ENCODE peak calls at places on chromosomes 4 and X, in nine cellular contexts. One of them, this sample, is unnamed.

GRCh38 chr4:84648863-84649647 is 66.1 kb downstream of the CDS1 start:
- DNase-seq in bronchial epithelial cell: no peak
- DNase-seq in stimulated activated CD8-positive, alpha-beta memory T cell treated with anti-CD3 and anti-CD28 coated beads, Interleukin-7, amount 100 ng/mL, for 1 hour: no peak
- DNase-seq in iPS-NIHi11: no peak
- DNase-seq in Caco-2: no peak
- DNase-seq in COLO829: no peak
- DNase-seq in head of caudate nucleus: no peak
- DNase-seq in activated CD4-positive, CD25-positive, alpha-beta regulatory T cell treated with anti-CD3 and anti-CD28 coated beads, Interleukin-2, amount 50 U/mL, for 72 hours: no peak
- DNase-seq in Daoy: no peak
- DNase-seq in this sample: no peak

GRCh38 chr4:81214518-81215218 is 354 bp downstream of the PRKG2 start:
- DNase-seq in bronchial epithelial cell: no peak
- DNase-seq in stimulated activated CD8-positive, alpha-beta memory T cell treated with anti-CD3 and anti-CD28 coated beads, Interleukin-7, amount 100 ng/mL, for 1 hour: no peak
- DNase-seq in iPS-NIHi11: peak
- DNase-seq in Caco-2: no peak
- DNase-seq in COLO829: no peak
- DNase-seq in head of caudate nucleus: peak
- DNase-seq in activated CD4-positive, CD25-positive, alpha-beta regulatory T cell treated with anti-CD3 and anti-CD28 coated beads, Interleukin-2, amount 50 U/mL, for 72 hours: no peak
- DNase-seq in Daoy: peak
- DNase-seq in this sample: no peak

GRCh38 chrX:28880136-28880535 is 292.9 kb downstream of the IL1RAPL1 start:
- DNase-seq in bronchial epithelial cell: no peak
- DNase-seq in stimulated activated CD8-positive, alpha-beta memory T cell treated with anti-CD3 and anti-CD28 coated beads, Interleukin-7, amount 100 ng/mL, for 1 hour: no peak
- DNase-seq in iPS-NIHi11: no peak
- DNase-seq in Caco-2: no peak
- DNase-seq in COLO829: peak
- DNase-seq in head of caudate nucleus: no peak
- DNase-seq in activated CD4-positive, CD25-positive, alpha-beta regulatory T cell treated with anti-CD3 and anti-CD28 coated beads, Interleukin-2, amount 50 U/mL, for 72 hours: no peak
- DNase-seq in Daoy: no peak
- DNase-seq in this sample: no peak

GRCh38 chr4:152849350-152849749 is 69.6 kb downstream of the ARFIP1 start:
- DNase-seq in bronchial epithelial cell: peak
- DNase-seq in stimulated activated CD8-positive, alpha-beta memory T cell treated with anti-CD3 and anti-CD28 coated beads, Interleukin-7, amount 100 ng/mL, for 1 hour: no peak
- DNase-seq in iPS-NIHi11: no peak
- DNase-seq in Caco-2: no peak
- DNase-seq in COLO829: no peak
- DNase-seq in head of caudate nucleus: no peak
- DNase-seq in activated CD4-positive, CD25-positive, alpha-beta regulatory T cell treated with anti-CD3 and anti-CD28 coated beads, Interleukin-2, amount 50 U/mL, for 72 hours: no peak
- DNase-seq in Daoy: no peak
- DNase-seq in this sample: no peak

GRCh38 chrX:111505783-111506182 is 5.7 kb upstream of the SERTM2 start:
- DNase-seq in bronchial epithelial cell: no peak
- DNase-seq in stimulated activated CD8-positive, alpha-beta memory T cell treated with anti-CD3 and anti-CD28 coated beads, Interleukin-7, amount 100 ng/mL, for 1 hour: no peak
- DNase-seq in iPS-NIHi11: no peak
- DNase-seq in Caco-2: no peak
- DNase-seq in COLO829: no peak
- DNase-seq in head of caudate nucleus: no peak
- DNase-seq in activated CD4-positive, CD25-positive, alpha-beta regulatory T cell treated with anti-CD3 and anti-CD28 coated beads, Interleukin-2, amount 50 U/mL, for 72 hours: no peak
- DNase-seq in Daoy: no peak
- DNase-seq in this sample: no peak

GRCh38 chrX:16834811-16835210 is 35.4 kb downstream of the RBBP7 start:
- DNase-seq in bronchial epithelial cell: no peak
- DNase-seq in stimulated activated CD8-positive, alpha-beta memory T cell treated with anti-CD3 and anti-CD28 coated beads, Interleukin-7, amount 100 ng/mL, for 1 hour: no peak
- DNase-seq in iPS-NIHi11: peak
- DNase-seq in Caco-2: no peak
- DNase-seq in COLO829: no peak
- DNase-seq in head of caudate nucleus: no peak
- DNase-seq in activated CD4-positive, CD25-positive, alpha-beta regulatory T cell treated with anti-CD3 and anti-CD28 coated beads, Interleukin-2, amount 50 U/mL, for 72 hours: no peak
- DNase-seq in Daoy: no peak
- DNase-seq in this sample: no peak

GRCh38 chr4:135804785-135805184 is 1603.2 kb upstream of the PABPC4L start:
- DNase-seq in bronchial epithelial cell: no peak
- DNase-seq in stimulated activated CD8-positive, alpha-beta memory T cell treated with anti-CD3 and anti-CD28 coated beads, Interleukin-7, amount 100 ng/mL, for 1 hour: no peak
- DNase-seq in iPS-NIHi11: no peak
- DNase-seq in Caco-2: no peak
- DNase-seq in COLO829: no peak
- DNase-seq in head of caudate nucleus: no peak
- DNase-seq in activated CD4-positive, CD25-positive, alpha-beta regulatory T cell treated with anti-CD3 and anti-CD28 coated beads, Interleukin-2, amount 50 U/mL, for 72 hours: no peak
- DNase-seq in Daoy: no peak
- DNase-seq in this sample: no peak

GRCh38 chr4:40702800-40703151 is 47.0 kb upstream of the NSUN7 start:
- DNase-seq in bronchial epithelial cell: no peak
- DNase-seq in stimulated activated CD8-positive, alpha-beta memory T cell treated with anti-CD3 and anti-CD28 coated beads, Interleukin-7, amount 100 ng/mL, for 1 hour: no peak
- DNase-seq in iPS-NIHi11: no peak
- DNase-seq in Caco-2: no peak
- DNase-seq in COLO829: no peak
- DNase-seq in head of caudate nucleus: no peak
- DNase-seq in activated CD4-positive, CD25-positive, alpha-beta regulatory T cell treated with anti-CD3 and anti-CD28 coated beads, Interleukin-2, amount 50 U/mL, for 72 hours: no peak
- DNase-seq in Daoy: no peak
- DNase-seq in this sample: peak

GRCh38 chr4:93649828-93650227 is 178.7 kb upstream of the ATOH1 start:
- DNase-seq in bronchial epithelial cell: no peak
- DNase-seq in stimulated activated CD8-positive, alpha-beta memory T cell treated with anti-CD3 and anti-CD28 coated beads, Interleukin-7, amount 100 ng/mL, for 1 hour: no peak
- DNase-seq in iPS-NIHi11: peak
- DNase-seq in Caco-2: no peak
- DNase-seq in COLO829: no peak
- DNase-seq in head of caudate nucleus: no peak
- DNase-seq in activated CD4-positive, CD25-positive, alpha-beta regulatory T cell treated with anti-CD3 and anti-CD28 coated beads, Interleukin-2, amount 50 U/mL, for 72 hours: no peak
- DNase-seq in Daoy: no peak
- DNase-seq in this sample: no peak

GRCh38 chrX:8653956-8654355 is 78.0 kb downstream of the ANOS1 start:
- DNase-seq in bronchial epithelial cell: peak
- DNase-seq in stimulated activated CD8-positive, alpha-beta memory T cell treated with anti-CD3 and anti-CD28 coated beads, Interleukin-7, amount 100 ng/mL, for 1 hour: no peak
- DNase-seq in iPS-NIHi11: no peak
- DNase-seq in Caco-2: no peak
- DNase-seq in COLO829: no peak
- DNase-seq in head of caudate nucleus: no peak
- DNase-seq in activated CD4-positive, CD25-positive, alpha-beta regulatory T cell treated with anti-CD3 and anti-CD28 coated beads, Interleukin-2, amount 50 U/mL, for 72 hours: no peak
- DNase-seq in Daoy: no peak
- DNase-seq in this sample: peak

GRCh38 chrX:130172127-130172834 is 519 bp downstream of the RAB33A start:
- DNase-seq in bronchial epithelial cell: no peak
- DNase-seq in stimulated activated CD8-positive, alpha-beta memory T cell treated with anti-CD3 and anti-CD28 coated beads, Interleukin-7, amount 100 ng/mL, for 1 hour: no peak
- DNase-seq in iPS-NIHi11: no peak
- DNase-seq in Caco-2: no peak
- DNase-seq in COLO829: no peak
- DNase-seq in head of caudate nucleus: no peak
- DNase-seq in activated CD4-positive, CD25-positive, alpha-beta regulatory T cell treated with anti-CD3 and anti-CD28 coated beads, Interleukin-2, amount 50 U/mL, for 72 hours: no peak
- DNase-seq in Daoy: no peak
- DNase-seq in this sample: no peak

GRCh38 chrX:54785901-54786300 is 12.2 kb downstream of the ITIH6 start:
- DNase-seq in bronchial epithelial cell: peak
- DNase-seq in stimulated activated CD8-positive, alpha-beta memory T cell treated with anti-CD3 and anti-CD28 coated beads, Interleukin-7, amount 100 ng/mL, for 1 hour: no peak
- DNase-seq in iPS-NIHi11: peak
- DNase-seq in Caco-2: no peak
- DNase-seq in COLO829: no peak
- DNase-seq in head of caudate nucleus: no peak
- DNase-seq in activated CD4-positive, CD25-positive, alpha-beta regulatory T cell treated with anti-CD3 and anti-CD28 coated beads, Interleukin-2, amount 50 U/mL, for 72 hours: no peak
- DNase-seq in Daoy: no peak
- DNase-seq in this sample: no peak

GRCh38 chr4:147735413-147736301 is 3.8 kb downstream of the ARHGAP10 start:
- DNase-seq in bronchial epithelial cell: no peak
- DNase-seq in stimulated activated CD8-positive, alpha-beta memory T cell treated with anti-CD3 and anti-CD28 coated beads, Interleukin-7, amount 100 ng/mL, for 1 hour: no peak
- DNase-seq in iPS-NIHi11: no peak
- DNase-seq in Caco-2: peak
- DNase-seq in COLO829: no peak
- DNase-seq in head of caudate nucleus: no peak
- DNase-seq in activated CD4-positive, CD25-positive, alpha-beta regulatory T cell treated with anti-CD3 and anti-CD28 coated beads, Interleukin-2, amount 50 U/mL, for 72 hours: no peak
- DNase-seq in Daoy: no peak
- DNase-seq in this sample: no peak

GRCh38 chr4:54929459-54929858 is 195.9 kb downstream of the KDR start:
- DNase-seq in bronchial epithelial cell: no peak
- DNase-seq in stimulated activated CD8-positive, alpha-beta memory T cell treated with anti-CD3 and anti-CD28 coated beads, Interleukin-7, amount 100 ng/mL, for 1 hour: no peak
- DNase-seq in iPS-NIHi11: no peak
- DNase-seq in Caco-2: no peak
- DNase-seq in COLO829: no peak
- DNase-seq in head of caudate nucleus: no peak
- DNase-seq in activated CD4-positive, CD25-positive, alpha-beta regulatory T cell treated with anti-CD3 and anti-CD28 coated beads, Interleukin-2, amount 50 U/mL, for 72 hours: no peak
- DNase-seq in Daoy: no peak
- DNase-seq in this sample: no peak

GRCh38 chr4:153794001-153794400 is 5.1 kb upstream of the SFRP2 start:
- DNase-seq in bronchial epithelial cell: no peak
- DNase-seq in stimulated activated CD8-positive, alpha-beta memory T cell treated with anti-CD3 and anti-CD28 coated beads, Interleukin-7, amount 100 ng/mL, for 1 hour: no peak
- DNase-seq in iPS-NIHi11: no peak
- DNase-seq in Caco-2: no peak
- DNase-seq in COLO829: no peak
- DNase-seq in head of caudate nucleus: no peak
- DNase-seq in activated CD4-positive, CD25-positive, alpha-beta regulatory T cell treated with anti-CD3 and anti-CD28 coated beads, Interleukin-2, amount 50 U/mL, for 72 hours: no peak
- DNase-seq in Daoy: no peak
- DNase-seq in this sample: no peak

GRCh38 chrX:153989971-153990655 is 17.6 kb downstream of the TMEM187 start:
- DNase-seq in bronchial epithelial cell: no peak
- DNase-seq in stimulated activated CD8-positive, alpha-beta memory T cell treated with anti-CD3 and anti-CD28 coated beads, Interleukin-7, amount 100 ng/mL, for 1 hour: no peak
- DNase-seq in iPS-NIHi11: no peak
- DNase-seq in Caco-2: no peak
- DNase-seq in COLO829: no peak
- DNase-seq in head of caudate nucleus: no peak
- DNase-seq in activated CD4-positive, CD25-positive, alpha-beta regulatory T cell treated with anti-CD3 and anti-CD28 coated beads, Interleukin-2, amount 50 U/mL, for 72 hours: no peak
- DNase-seq in Daoy: no peak
- DNase-seq in this sample: no peak

GRCh38 chr4:100936676-100937390 is 410.5 kb downstream of the PPP3CA start:
- DNase-seq in bronchial epithelial cell: no peak
- DNase-seq in stimulated activated CD8-positive, alpha-beta memory T cell treated with anti-CD3 and anti-CD28 coated beads, Interleukin-7, amount 100 ng/mL, for 1 hour: no peak
- DNase-seq in iPS-NIHi11: no peak
- DNase-seq in Caco-2: no peak
- DNase-seq in COLO829: no peak
- DNase-seq in head of caudate nucleus: no peak
- DNase-seq in activated CD4-positive, CD25-positive, alpha-beta regulatory T cell treated with anti-CD3 and anti-CD28 coated beads, Interleukin-2, amount 50 U/mL, for 72 hours: no peak
- DNase-seq in Daoy: no peak
- DNase-seq in this sample: no peak

GRCh38 chr4:69684821-69685220 is 31.8 kb upstream of the UGT2A1 start:
- DNase-seq in bronchial epithelial cell: no peak
- DNase-seq in stimulated activated CD8-positive, alpha-beta memory T cell treated with anti-CD3 and anti-CD28 coated beads, Interleukin-7, amount 100 ng/mL, for 1 hour: no peak
- DNase-seq in iPS-NIHi11: no peak
- DNase-seq in Caco-2: no peak
- DNase-seq in COLO829: no peak
- DNase-seq in head of caudate nucleus: no peak
- DNase-seq in activated CD4-positive, CD25-positive, alpha-beta regulatory T cell treated with anti-CD3 and anti-CD28 coated beads, Interleukin-2, amount 50 U/mL, for 72 hours: no peak
- DNase-seq in Daoy: no peak
- DNase-seq in this sample: no peak

GRCh38 chr4:77158487-77158861 is 1.5 kb downstream of the CCNG2 start:
- DNase-seq in bronchial epithelial cell: no peak
- DNase-seq in stimulated activated CD8-positive, alpha-beta memory T cell treated with anti-CD3 and anti-CD28 coated beads, Interleukin-7, amount 100 ng/mL, for 1 hour: no peak
- DNase-seq in iPS-NIHi11: no peak
- DNase-seq in Caco-2: no peak
- DNase-seq in COLO829: no peak
- DNase-seq in head of caudate nucleus: no peak
- DNase-seq in activated CD4-positive, CD25-positive, alpha-beta regulatory T cell treated with anti-CD3 and anti-CD28 coated beads, Interleukin-2, amount 50 U/mL, for 72 hours: no peak
- DNase-seq in Daoy: no peak
- DNase-seq in this sample: no peak

GRCh38 chrX:39971760-39972159 is 126.0 kb downstream of the BCOR start:
- DNase-seq in bronchial epithelial cell: no peak
- DNase-seq in stimulated activated CD8-positive, alpha-beta memory T cell treated with anti-CD3 and anti-CD28 coated beads, Interleukin-7, amount 100 ng/mL, for 1 hour: no peak
- DNase-seq in iPS-NIHi11: no peak
- DNase-seq in Caco-2: no peak
- DNase-seq in COLO829: no peak
- DNase-seq in head of caudate nucleus: no peak
- DNase-seq in activated CD4-positive, CD25-positive, alpha-beta regulatory T cell treated with anti-CD3 and anti-CD28 coated beads, Interleukin-2, amount 50 U/mL, for 72 hours: no peak
- DNase-seq in Daoy: no peak
- DNase-seq in this sample: no peak

GRCh38 chr4:56238251-56238650 is 149.0 kb downstream of the AASDH start:
- DNase-seq in bronchial epithelial cell: no peak
- DNase-seq in stimulated activated CD8-positive, alpha-beta memory T cell treated with anti-CD3 and anti-CD28 coated beads, Interleukin-7, amount 100 ng/mL, for 1 hour: no peak
- DNase-seq in iPS-NIHi11: no peak
- DNase-seq in Caco-2: no peak
- DNase-seq in COLO829: no peak
- DNase-seq in head of caudate nucleus: no peak
- DNase-seq in activated CD4-positive, CD25-positive, alpha-beta regulatory T cell treated with anti-CD3 and anti-CD28 coated beads, Interleukin-2, amount 50 U/mL, for 72 hours: no peak
- DNase-seq in Daoy: no peak
- DNase-seq in this sample: no peak

GRCh38 chr4:174423257-174423944 is 98.9 kb downstream of the HPGD start:
- DNase-seq in bronchial epithelial cell: peak
- DNase-seq in stimulated activated CD8-positive, alpha-beta memory T cell treated with anti-CD3 and anti-CD28 coated beads, Interleukin-7, amount 100 ng/mL, for 1 hour: no peak
- DNase-seq in iPS-NIHi11: no peak
- DNase-seq in Caco-2: no peak
- DNase-seq in COLO829: peak
- DNase-seq in head of caudate nucleus: no peak
- DNase-seq in activated CD4-positive, CD25-positive, alpha-beta regulatory T cell treated with anti-CD3 and anti-CD28 coated beads, Interleukin-2, amount 50 U/mL, for 72 hours: no peak
- DNase-seq in Daoy: peak
- DNase-seq in this sample: peak

GRCh38 chr4:138835833-138836521 is 179.6 kb upstream of the NOCT start:
- DNase-seq in bronchial epithelial cell: peak
- DNase-seq in stimulated activated CD8-positive, alpha-beta memory T cell treated with anti-CD3 and anti-CD28 coated beads, Interleukin-7, amount 100 ng/mL, for 1 hour: no peak
- DNase-seq in iPS-NIHi11: no peak
- DNase-seq in Caco-2: peak
- DNase-seq in COLO829: no peak
- DNase-seq in head of caudate nucleus: no peak
- DNase-seq in activated CD4-positive, CD25-positive, alpha-beta regulatory T cell treated with anti-CD3 and anti-CD28 coated beads, Interleukin-2, amount 50 U/mL, for 72 hours: no peak
- DNase-seq in Daoy: no peak
- DNase-seq in this sample: no peak